ENCODE peak calls at places on chromosome 13, in five cellular contexts. X, M, G, P and A are unnamed samples.

GRCh38 chr13:43846496-43846895 is 33.0 kb downstream of the CCDC122 start:
- DNase-seq in G (no peak), M (no peak), X (no peak), P (no peak), A (no peak)

GRCh38 chr13:75818181-75819110 is 182.3 kb downstream of the LMO7 start:
- DNase-seq in P (no peak), X (no peak), M (no peak), G (no peak), A (no peak)

GRCh38 chr13:109900723-109901122 is 114.3 kb upstream of the IRS2 start:
- DNase-seq in M (no peak), X (no peak), P (no peak), G (no peak), A (no peak)

GRCh38 chr13:32624441-32624840 is 38.2 kb downstream of the PDS5B start:
- DNase-seq in G (no peak), X (no peak), M (no peak), P (no peak), A (no peak)

GRCh38 chr13:93318538-93318937 is 91.9 kb downstream of the GPC6 start:
- DNase-seq in P (no peak), M (no peak), G (no peak), X (no peak), A (no peak)

GRCh38 chr13:110116072-110116487 is 190.9 kb downstream of the COL4A1 start:
- DNase-seq in G (peak; percentile 74), X (peak; percentile 69), P (peak; percentile 7), M (no peak), A (peak; percentile 65)

GRCh38 chr13:100694722-100695644 is 20.4 kb upstream of the TMTC4 start:
- DNase-seq in M (no peak), G (no peak), P (no peak), X (no peak), A (peak; percentile 96)

GRCh38 chr13:80603351-80603750 is 262.4 kb upstream of the SPRY2 start:
- DNase-seq in X (no peak), M (no peak), P (no peak), G (no peak), A (no peak)

GRCh38 chr13:114106991-114107685 is 25.3 kb downstream of the RASA3 start:
- DNase-seq in X (no peak), M (no peak), G (no peak), P (no peak), A (no peak)

GRCh38 chr13:110126391-110126961 is 180.5 kb downstream of the COL4A1 start:
- DNase-seq in G (peak; percentile 84), X (no peak), M (no peak), P (no peak), A (peak; percentile 84)

GRCh38 chr13:36750946-36751345 is 68.1 kb upstream of the RFXAP start:
- DNase-seq in X (no peak), G (no peak), P (no peak), M (no peak), A (no peak)

GRCh38 chr13:85140192-85140591 is 659.0 kb downstream of the SLITRK6 start:
- DNase-seq in X (no peak), M (no peak), G (peak; percentile 55), P (no peak), A (no peak)

GRCh38 chr13:24203726-24204295 is 43.3 kb downstream of the SPATA13 start:
- DNase-seq in X (no peak), G (no peak), M (no peak), P (peak; percentile 73), A (no peak)

GRCh38 chr13:108272333-108272732 is 2.8 kb downstream of the TNFSF13B start:
- DNase-seq in G (no peak), M (no peak), X (no peak), P (no peak), A (no peak)

GRCh38 chr13:46739447-46740125 is 57.4 kb downstream of the ESD start:
- DNase-seq in X (no peak), P (no peak), M (no peak), G (no peak), A (no peak)

GRCh38 chr13:66237411-66238062 is 992.6 kb downstream of the PCDH9 start:
- DNase-seq in P (no peak), X (no peak), G (no peak), M (no peak), A (no peak)

GRCh38 chr13:96279904-96280303 is 190.0 kb downstream of the HS6ST3 start:
- DNase-seq in X (no peak), M (no peak), P (no peak), G (no peak), A (no peak)

GRCh38 chr13:26985285-26985878 is 186.2 kb downstream of the USP12 start:
- DNase-seq in G (peak; percentile 72), M (peak; percentile 54), P (peak; percentile 82), X (peak; percentile 70), A (peak; percentile 35)

GRCh38 chr13:44142540-44142867 is 231.1 kb upstream of the SERP2 start:
- DNase-seq in M (no peak), P (no peak), X (no peak), G (no peak), A (no peak)

GRCh38 chr13:114328595-114328994 is 14.3 kb downstream of the CHAMP1 start:
- DNase-seq in P (no peak), X (no peak), M (no peak), G (no peak), A (no peak)

GRCh38 chr13:24630851-24631341 is 49.3 kb upstream of the ATP12A start:
- DNase-seq in P (no peak), X (no peak), M (no peak), G (peak; percentile 59), A (no peak)

GRCh38 chr13:98586400-98587144 is 9.7 kb upstream of the STK24 start:
- DNase-seq in P (no peak), X (no peak), M (no peak), G (no peak), A (no peak)